ENCODE peak calls at places on chromosomes 1 and 21, in seven cellular contexts. B is GM12892, F is breast epithelium, H is stomach, X is sigmoid colon, I is GM23338, A is suprapubic skin. Z is an unnamed sample.
A peak's percentile ranks its signal among the peaks of the same experiment; 100 is the strongest.

GRCh38 chr1:19608232-19608631 is 35.9 kb upstream of the NBL1 start:
- DNase-seq in B (no peak), F (no peak), H (no peak), X (no peak), I (no peak), A (no peak), Z (no peak)

GRCh38 chr1:180899262-180899661 is 13.4 kb upstream of the KIAA1614 start:
- DNase-seq in B (no peak), F (no peak), H (no peak), X (no peak), I (no peak), A (no peak), Z (no peak)

GRCh38 chr1:67980028-67980427 is 70.4 kb downstream of the DIRAS3 start:
- DNase-seq in B (no peak), F (no peak), H (no peak), X (no peak), I (no peak), A (no peak), Z (no peak)

GRCh38 chr1:37752583-37753471 is 12.1 kb downstream of the EPHA10 start:
- DNase-seq in B (peak; percentile 71), F (no peak), H (peak; percentile 40), X (no peak), I (peak; percentile 62), A (no peak), Z (peak; percentile 54)

GRCh38 chr1:31846484-31846883 is 30.7 kb upstream of the SPOCD1 start:
- DNase-seq in B (no peak), F (no peak), H (no peak), X (no peak), I (no peak), A (no peak), Z (no peak)

GRCh38 chr1:5921671-5922070 is 70.6 kb downstream of the NPHP4 start:
- DNase-seq in B (no peak), F (no peak), H (no peak), X (no peak), I (no peak), A (no peak), Z (no peak)

GRCh38 chr1:36222481-36223372 is 1.5 kb upstream of the THRAP3 start:
- DNase-seq in B (no peak), F (no peak), H (peak; percentile 18), X (peak; percentile 63), I (peak; percentile 32), A (no peak), Z (peak; percentile 11)

GRCh38 chr1:200977071-200977754 is 46.3 kb downstream of the KIF21B start:
- DNase-seq in B (no peak), F (no peak), H (no peak), X (no peak), I (no peak), A (no peak), Z (no peak)

DNA sequence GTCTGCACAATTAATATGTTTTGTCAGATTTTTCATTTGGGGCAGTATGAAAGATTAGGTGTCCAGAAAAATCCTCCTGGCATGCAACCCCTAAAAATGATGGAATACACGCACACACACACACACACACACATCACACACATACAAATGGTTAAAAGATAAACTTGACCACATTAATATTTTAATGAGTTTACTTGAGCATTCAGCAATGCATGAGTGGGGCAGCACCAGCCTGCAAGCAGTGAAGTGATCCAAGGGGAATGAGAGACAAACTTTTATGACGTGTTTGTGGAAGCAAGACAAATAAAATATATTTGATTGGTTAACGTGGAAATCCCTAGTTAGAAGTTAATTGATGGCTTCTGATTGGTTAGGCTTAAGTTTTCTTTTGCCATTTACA is 29.1 kb upstream of the SOAT1 start:
- DNase-seq in B (no peak), F (no peak), H (no peak), X (no peak), I (no peak), A (no peak), Z (no peak)
- TF ChIP-seq POLR2AphosphoS5 in B (no peak), F (no peak), H (no peak), X (no peak), I (no peak), A (no peak), Z (no peak)

GRCh38 chr1:225818229-225818628 is 8.3 kb downstream of the EPHX1 start:
- DNase-seq in B (no peak), F (no peak), H (no peak), X (no peak), I (no peak), A (no peak), Z (no peak)

GRCh38 chr1:225815526-225816178 is 5.7 kb downstream of the EPHX1 start:
- DNase-seq in B (no peak), F (no peak), H (no peak), X (no peak), I (no peak), A (no peak), Z (no peak)

GRCh38 chr1:225816643-225817538 is 7.0 kb downstream of the EPHX1 start:
- DNase-seq in B (no peak), F (no peak), H (peak; percentile 42), X (peak; percentile 90), I (peak; percentile 35), A (no peak), Z (peak; percentile 50)

GRCh38 chr1:225819346-225820192 is 9.6 kb downstream of the EPHX1 start:
- DNase-seq in B (no peak), F (no peak), H (no peak), X (no peak), I (no peak), A (no peak), Z (no peak)

DNA sequence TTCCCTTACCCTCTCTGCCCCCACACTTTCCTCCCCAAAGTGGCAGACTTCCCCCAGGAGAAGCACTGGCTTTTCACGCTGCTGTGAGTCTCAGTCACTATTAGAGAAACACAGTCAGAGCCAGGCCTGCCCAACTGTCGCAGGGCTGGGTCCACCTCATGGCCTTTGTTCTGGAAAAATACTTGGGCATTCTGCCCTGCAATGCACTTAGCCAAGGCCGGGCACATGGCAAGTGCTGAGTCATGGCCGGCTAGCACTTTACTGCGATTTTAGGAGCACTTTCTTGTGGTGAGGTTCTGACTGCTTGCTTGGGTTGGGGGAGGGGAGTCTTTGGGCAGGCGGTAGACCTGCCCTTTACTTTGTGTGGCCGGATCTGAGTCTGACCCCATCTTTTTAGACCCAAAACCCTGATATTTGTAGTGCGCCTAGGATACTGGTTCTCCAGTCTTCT is 7.7 kb downstream of the EPHX1 start:
- DNase-seq in B (no peak), F (peak; percentile 82), H (peak; percentile 93), X (peak; percentile 93), I (peak; percentile 65), A (peak; percentile 88), Z (peak; percentile 88)
- TF ChIP-seq POLR2AphosphoS5 in B (no peak), F (peak; percentile 77), H (peak; percentile 91), X (peak; percentile 75), I (no peak), A (no peak), Z (peak; percentile 88)

DNA sequence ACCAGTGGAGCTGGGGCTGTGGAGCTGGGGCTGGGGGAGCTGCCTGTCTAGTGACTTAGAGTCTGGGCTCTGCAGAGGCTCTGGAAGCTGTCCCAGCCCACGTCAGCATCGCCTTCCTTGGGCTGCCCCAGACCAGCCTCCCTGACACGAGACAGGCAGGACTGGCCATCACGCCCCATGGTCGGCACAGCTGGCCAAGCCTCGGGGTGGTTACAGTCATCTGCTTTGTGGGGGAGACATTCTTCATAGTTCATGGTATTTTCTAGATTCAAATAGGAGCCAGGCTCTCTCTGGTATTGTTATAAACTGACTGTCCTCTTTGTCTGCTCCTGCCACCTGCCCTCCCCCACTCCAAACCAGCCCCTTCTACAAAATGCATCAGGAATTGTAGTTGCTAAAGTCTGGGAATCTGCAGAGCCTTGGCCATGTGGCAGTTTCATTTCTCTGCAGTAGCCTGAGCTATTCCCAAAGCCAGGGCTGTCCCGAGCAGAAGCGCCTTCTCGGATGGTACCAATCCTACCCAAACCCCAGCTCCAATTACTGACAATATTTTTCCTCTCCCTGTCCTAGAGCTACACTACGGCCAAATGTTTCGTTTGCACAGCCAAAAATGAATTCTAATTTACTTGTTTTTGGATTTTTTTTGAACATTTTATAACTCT is 29.4 kb downstream of the OLFML2B start:
- DNase-seq in B (no peak), F (no peak), H (no peak), X (peak; percentile 87), I (no peak), A (no peak), Z (peak; percentile 21)
- TF ChIP-seq POLR2AphosphoS5 in B (no peak), F (no peak), H (no peak), X (no peak), I (no peak), A (no peak), Z (peak; percentile 7)

GRCh38 chr21:45164124-45164511 is 89.7 kb downstream of the ADARB1 start:
- DNase-seq in B (no peak), F (peak; percentile 77), H (no peak), X (peak; percentile 74), I (no peak), A (peak; percentile 48), Z (no peak)
- TF ChIP-seq POLR2AphosphoS5 in B (no peak), F (no peak), H (no peak), X (peak; percentile 14), I (no peak), A (no peak), Z (no peak)

GRCh38 chr1:29489471-29489870 is 253.1 kb downstream of the PTPRU start:
- DNase-seq in B (no peak), F (no peak), H (no peak), X (peak; percentile 27), I (no peak), A (no peak), Z (no peak)

GRCh38 chr1:29488794-29489309 is 252.5 kb downstream of the PTPRU start:
- DNase-seq in B (no peak), F (peak; percentile 7), H (no peak), X (peak; percentile 39), I (no peak), A (no peak), Z (no peak)

GRCh38 chr1:29490204-29490934 is 254.0 kb downstream of the PTPRU start:
- DNase-seq in B (no peak), F (peak; percentile 7), H (no peak), X (peak; percentile 33), I (peak; percentile 45), A (no peak), Z (no peak)

GRCh38 chr1:29487291-29487690 is 251.0 kb downstream of the PTPRU start:
- DNase-seq in B (no peak), F (peak; percentile 1), H (no peak), X (peak; percentile 15), I (no peak), A (no peak), Z (no peak)

GRCh38 chr1:29488086-29488793 is 251.9 kb downstream of the PTPRU start:
- DNase-seq in B (no peak), F (peak; percentile 3), H (no peak), X (no peak), I (no peak), A (no peak), Z (no peak)
- TF ChIP-seq POLR2AphosphoS5 in B (no peak), F (no peak), H (no peak), X (no peak), I (no peak), A (no peak), Z (no peak)

GRCh38 chr1:84319662-84320061 is 18.2 kb downstream of the SAMD13 start:
- DNase-seq in B (no peak), F (no peak), H (no peak), X (no peak), I (no peak), A (no peak), Z (no peak)
- TF ChIP-seq POLR2AphosphoS5 in B (no peak), F (no peak), H (no peak), X (no peak), I (no peak), A (no peak), Z (no peak)

GRCh38 chr1:117007719-117008013 is 6.1 kb downstream of the CD101 start:
- DNase-seq in B (no peak), F (no peak), H (no peak), X (no peak), I (no peak), A (no peak), Z (no peak)
- TF ChIP-seq POLR2AphosphoS5 in B (no peak), F (no peak), H (no peak), X (no peak), I (no peak), A (no peak), Z (no peak)

Z was measured in transverse colon.